ENCODE peak calls at places on chromosomes 1 and 21, in six cellular contexts. One of them, this sample, is unnamed.

GRCh38 chr1:222618880-222619321 is 1.0 kb downstream of the MIA3 start:
- DNase-seq in HTR-8/SVneo: peak; percentile 39
- DNase-seq in progenitor cell of endocrine pancreas: peak; percentile 13
- DNase-seq in GM20000: peak; percentile 37
- DNase-seq in HuH-7.5: peak; percentile 35
- DNase-seq in fibroblast of the aortic adventitia: peak; percentile 44
- DNase-seq in this sample: peak; percentile 47

GRCh38 chr1:226406401-226406881 is 1.5 kb downstream of the PARP1 start:
- DNase-seq in HuH-7.5: no peak
- DNase-seq in progenitor cell of endocrine pancreas: no peak
- DNase-seq in fibroblast of the aortic adventitia: peak; percentile 16
- DNase-seq in HTR-8/SVneo: peak; percentile 42
- DNase-seq in GM20000: no peak
- DNase-seq in this sample: no peak

GRCh38 chr1:94633051-94633450 is 91.5 kb upstream of the F3 start:
- DNase-seq in GM20000: no peak
- DNase-seq in HTR-8/SVneo: no peak
- DNase-seq in fibroblast of the aortic adventitia: no peak
- DNase-seq in HuH-7.5: no peak
- DNase-seq in progenitor cell of endocrine pancreas: no peak
- DNase-seq in this sample: no peak

GRCh38 chr1:2980849-2981248 is 40.4 kb upstream of the ACTRT2 start:
- DNase-seq in HuH-7.5: no peak
- DNase-seq in fibroblast of the aortic adventitia: no peak
- DNase-seq in HTR-8/SVneo: no peak
- DNase-seq in GM20000: no peak
- DNase-seq in progenitor cell of endocrine pancreas: no peak
- DNase-seq in this sample: no peak

GRCh38 chr1:85351202-85351828 is 74.9 kb upstream of the BCL10 start:
- DNase-seq in progenitor cell of endocrine pancreas: no peak
- DNase-seq in HuH-7.5: no peak
- DNase-seq in GM20000: no peak
- DNase-seq in HTR-8/SVneo: no peak
- DNase-seq in fibroblast of the aortic adventitia: no peak
- DNase-seq in this sample: no peak

GRCh38 chr21:18529253-18529652 is 125.7 kb upstream of the TMPRSS15 start:
- DNase-seq in HuH-7.5: no peak
- DNase-seq in fibroblast of the aortic adventitia: peak; percentile 71
- DNase-seq in GM20000: no peak
- DNase-seq in HTR-8/SVneo: peak; percentile 61
- DNase-seq in progenitor cell of endocrine pancreas: no peak
- DNase-seq in this sample: no peak

GRCh38 chr1:171457412-171457811 is 27.9 kb upstream of the PRRC2C start:
- DNase-seq in fibroblast of the aortic adventitia: peak; percentile 44
- DNase-seq in HTR-8/SVneo: no peak
- DNase-seq in GM20000: no peak
- DNase-seq in HuH-7.5: no peak
- DNase-seq in progenitor cell of endocrine pancreas: no peak
- DNase-seq in this sample: no peak

GRCh38 chr1:37035828-37036666 is 1.7 kb upstream of the GRIK3 start:
- DNase-seq in HuH-7.5: no peak
- DNase-seq in GM20000: peak; percentile 52
- DNase-seq in HTR-8/SVneo: no peak
- DNase-seq in fibroblast of the aortic adventitia: no peak
- DNase-seq in progenitor cell of endocrine pancreas: no peak
- DNase-seq in this sample: no peak

GRCh38 chr1:205588691-205589445 is 42.9 kb downstream of the ELK4 start:
- DNase-seq in fibroblast of the aortic adventitia: peak; percentile 69
- DNase-seq in HuH-7.5: no peak
- DNase-seq in GM20000: no peak
- DNase-seq in progenitor cell of endocrine pancreas: no peak
- DNase-seq in HTR-8/SVneo: no peak
- DNase-seq in this sample: peak; percentile 45

GRCh38 chr1:223709598-223709997 is 2.7 kb upstream of the CAPN2 start:
- DNase-seq in HTR-8/SVneo: no peak
- DNase-seq in fibroblast of the aortic adventitia: peak; percentile 61
- DNase-seq in HuH-7.5: no peak
- DNase-seq in progenitor cell of endocrine pancreas: no peak
- DNase-seq in GM20000: peak; percentile 3
- DNase-seq in this sample: no peak

GRCh38 chr1:203189951-203190352 is 3.4 kb upstream of the CHI3L1 start:
- DNase-seq in HuH-7.5: no peak
- DNase-seq in progenitor cell of endocrine pancreas: no peak
- DNase-seq in GM20000: no peak
- DNase-seq in fibroblast of the aortic adventitia: peak; percentile 40
- DNase-seq in HTR-8/SVneo: no peak
- DNase-seq in this sample: no peak

GRCh38 chr1:42937141-42937696 is 21.4 kb downstream of the SLC2A1 start:
- DNase-seq in GM20000: no peak
- DNase-seq in HuH-7.5: no peak
- DNase-seq in progenitor cell of endocrine pancreas: no peak
- DNase-seq in HTR-8/SVneo: no peak
- DNase-seq in fibroblast of the aortic adventitia: peak; percentile 55
- DNase-seq in this sample: no peak